ENCODE peak calls at places on chromosomes 3 and 15, in four cellular contexts. Z is tibial nerve, Y is mucosa of descending colon, N is brain microvascular endothelial cell. E is an unnamed sample.

GRCh38 chr3:81735334-81735733 is 26.1 kb downstream of the GBE1 start:
- DNase-seq in Z (no peak), N (no peak), Y (no peak), E (no peak)

GRCh38 chr15:29054171-29055045 is 168.6 kb downstream of the APBA2 start:
- DNase-seq in Z (no peak), N (no peak), Y (no peak), E (no peak)

GRCh38 chr3:141410408-141410807 is 42.1 kb downstream of the ZBTB38 start:
- DNase-seq in N (peak), Y (no peak), Z (no peak), E (peak)

GRCh38 chr15:94381384-94381783 is 150.0 kb downstream of the MCTP2 start:
- DNase-seq in Y (no peak), N (no peak), Z (no peak), E (no peak)

GRCh38 chr15:38685686-38686339 is 121.2 kb upstream of the RASGRP1 start:
- DNase-seq in Z (no peak), N (no peak), Y (no peak), E (no peak)

GRCh38 chr15:75138016-75138999 is 63.4 kb upstream of the C15orf39 start:
- DNase-seq in Y (no peak), N (peak), Z (no peak), E (no peak)

GRCh38 chr3:95926904-95927501 is 887.4 kb upstream of the EPHA6 start:
- DNase-seq in Y (no peak), N (no peak), Z (no peak), E (no peak)

GRCh38 chr15:80031841-80032240 is 27.6 kb upstream of the ZFAND6 start:
- DNase-seq in Y (peak), N (no peak), Z (no peak), E (no peak)

GRCh38 chr15:67839358-67839928 is 402 bp downstream of the RNU6-1 start:
- DNase-seq in Z (no peak), Y (no peak), N (no peak), E (no peak)

GRCh38 chr3:175005881-175006280 is 146.7 kb downstream of the NAALADL2 start:
- DNase-seq in Z (no peak), N (no peak), Y (no peak), E (no peak)

GRCh38 chr15:91849180-91849579 is 4.3 kb upstream of the SLCO3A1 start:
- DNase-seq in N (no peak), Z (no peak), Y (no peak), E (no peak)

GRCh38 chr15:90264649-90265048 is 823 bp upstream of the NGRN start:
- DNase-seq in Y (peak), N (no peak), Z (no peak), E (peak)

GRCh38 chr15:85673326-85673725 is 121.4 kb downstream of the KLHL25 start:
- DNase-seq in Z (no peak), N (no peak), Y (no peak), E (no peak)

GRCh38 chr15:34721802-34722795 is 32.7 kb downstream of the GJD2 start:
- DNase-seq in Z (peak), N (peak), Y (no peak), E (peak)

GRCh38 chr3:195574497-195575304 is 9.0 kb downstream of the APOD start:
- DNase-seq in Y (no peak), N (no peak), Z (no peak), E (no peak)

DNA sequence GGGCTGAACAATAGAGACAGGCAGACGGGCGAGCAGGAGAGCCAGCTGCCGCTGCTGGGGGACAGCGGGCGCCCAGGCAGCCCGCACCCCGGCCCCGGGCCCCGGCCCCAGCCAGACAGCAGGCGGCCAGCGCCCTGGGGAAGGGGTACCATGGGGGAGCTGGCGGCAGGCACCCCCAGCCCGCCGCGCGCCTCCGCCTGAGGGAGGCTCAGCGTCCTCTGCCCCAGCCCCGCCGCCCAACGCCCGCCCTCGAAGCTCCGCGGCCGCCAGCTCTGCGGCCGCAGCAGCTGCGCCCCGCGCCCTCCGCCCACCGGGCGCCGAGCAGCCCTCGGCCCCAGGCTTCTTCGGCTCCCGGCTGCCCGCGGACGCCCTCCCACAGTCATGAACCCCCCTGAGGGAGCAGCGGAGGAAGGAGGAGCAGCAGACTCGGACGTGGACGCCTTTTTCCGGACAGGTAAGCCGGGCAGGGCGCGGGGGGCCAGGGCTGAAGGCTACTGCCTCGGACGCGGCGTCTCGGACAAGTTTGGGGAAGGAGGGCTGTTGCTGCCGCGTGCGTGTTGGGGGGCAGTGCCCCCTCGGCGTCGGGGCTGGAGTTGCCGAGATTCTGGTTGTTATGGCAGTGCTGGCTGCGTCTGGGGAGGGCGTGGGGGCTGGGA is 41.6 kb upstream of the ROPN1 start:
- DNase-seq in N (no peak), Y (no peak), Z (no peak), E (no peak)
- TF ChIP-seq CTCF in N (peak), Y (peak), Z (no peak), E (peak)

GRCh38 chr3:89043406-89043947 is 63.9 kb upstream of the EPHA3 start:
- DNase-seq in Y (no peak), Z (no peak), N (no peak), E (no peak)
- TF ChIP-seq CTCF in Y (no peak), Z (no peak), N (no peak), E (no peak)

GRCh38 chr15:56098230-56098899 is 105.0 kb upstream of the NEDD4 start:
- DNase-seq in Z (no peak), Y (no peak), N (no peak), E (no peak)
- TF ChIP-seq CTCF in Z (no peak), Y (no peak), N (no peak), E (no peak)

GRCh38 chr15:43370975-43371974 is at the start of the genes TUBGCP4 and ZSCAN29:
- DNase-seq in Y (peak), N (peak), Z (peak), E (peak)
- TF ChIP-seq CTCF in Y (no peak), N (peak), Z (peak), E (no peak)

GRCh38 chr15:40241305-40242215 is 2.7 kb downstream of the PAK6 start:
- DNase-seq in Y (no peak), N (no peak), Z (no peak), E (no peak)

GRCh38 chr15:40240619-40241304 is 1.9 kb downstream of the PAK6 start:
- DNase-seq in Z (no peak), N (no peak), Y (no peak), E (no peak)

GRCh38 chr15:40239671-40240618 is 1.1 kb downstream of the PAK6 start:
- DNase-seq in Y (no peak), Z (no peak), N (no peak), E (peak)

GRCh38 chr15:40238481-40238926 is 359 bp upstream of the PAK6 start:
- DNase-seq in Y (no peak), Z (no peak), N (no peak), E (peak)

GRCh38 chr15:40238927-40239591 is at the start of gene PAK6:
- DNase-seq in Z (no peak), N (peak), Y (peak), E (peak)
- TF ChIP-seq CTCF in Z (no peak), N (no peak), Y (no peak), E (no peak)